ENCODE peak calls at places on chromosome 21, in five cellular contexts. A is body of pancreas, Q is left ventricle myocardium inferior, U is mesendoderm, T is GM23338. M is an unnamed sample. For H3K4me1, the result is how much of the 10 kb centered on the place peaks cover.

GRCh38 chr21:39004776-39005605 is 178.3 kb downstream of the PSMG1 start:
- DNase-seq in A (no peak), T (no peak), U (no peak), Q (peak), M (peak)

GRCh38 chr21:36104306-36105300 is 30.3 kb upstream of the CBR3 start:
- DNase-seq in T (peak), U (peak), A (peak), Q (peak), M (peak)

GRCh38 chr21:43318841-43319781 is 107.8 kb downstream of the SIK1 start:
- DNase-seq in A (no peak), T (no peak), Q (no peak), U (no peak), M (peak)

GRCh38 chr21:20459838-20460237 is 538.4 kb upstream of the NCAM2 start:
- DNase-seq in A (no peak), Q (no peak), U (no peak), T (no peak), M (no peak)

GRCh38 chr21:39155578-39155977 is 27.7 kb downstream of the PSMG1 start:
- DNase-seq in Q (no peak), U (no peak), T (no peak), A (no peak), M (no peak)

GRCh38 chr21:43985690-43986251 is 26.3 kb upstream of the TRAPPC10 start:
- DNase-seq in U (peak), A (no peak), T (peak), Q (no peak), M (no peak)

GRCh38 chr21:31476551-31477120 is 132.6 kb upstream of the TIAM1 start:
- DNase-seq in U (peak), T (no peak), A (no peak), Q (no peak), M (no peak)

GRCh38 chr21:43195131-43196021 is 26.6 kb downstream of the CRYAA start:
- DNase-seq in A (peak), U (no peak), Q (peak), T (no peak), M (peak)

GRCh38 chr21:28518620-28519019 is 474.1 kb downstream of the LTN1 start:
- DNase-seq in U (no peak), Q (no peak), T (no peak), A (no peak), M (no peak)

GRCh38 chr21:36918291-36918690 is 48.2 kb downstream of the HLCS start:
- DNase-seq in Q (no peak), T (no peak), U (no peak), A (no peak), M (no peak)

GRCh38 chr21:37370152-37371040 is 3.8 kb downstream of the DYRK1A start:
- DNase-seq in T (no peak), U (no peak), A (no peak), Q (no peak), M (no peak)

DNA sequence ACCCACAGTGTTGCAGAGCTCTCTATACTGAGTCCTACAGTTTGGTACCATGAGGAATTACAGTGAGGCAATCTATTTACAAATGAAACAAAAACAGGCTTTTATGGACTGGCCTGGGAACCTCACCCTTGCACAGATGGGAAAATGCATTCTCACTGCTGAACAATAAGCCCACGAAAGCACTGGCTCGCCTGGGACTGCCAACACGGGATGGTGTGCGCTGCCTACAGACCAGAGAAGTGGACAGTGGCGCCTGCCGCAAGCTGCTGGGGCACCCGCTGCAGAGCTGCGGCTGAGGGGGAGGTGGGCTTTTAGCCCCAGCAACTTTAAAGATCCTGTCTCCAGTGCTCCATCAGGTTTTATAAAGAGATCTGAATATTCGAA is 28.5 kb upstream of the ABCG1 start:
- DNase-seq in U (no peak), T (no peak), Q (no peak), A (no peak), M (no peak)
- H3K4me1 ChIP-seq in U (under half), T (under half), Q (under half), A (under half), M (under half)

GRCh38 chr21:17784604-17785402 is 34.4 kb downstream of the C21orf91 start:
- DNase-seq in T (no peak), Q (no peak), A (no peak), U (no peak), M (no peak)

GRCh38 chr21:17782051-17782450 is 37.1 kb downstream of the C21orf91 start:
- DNase-seq in T (peak), Q (no peak), U (no peak), A (no peak), M (no peak)

GRCh38 chr21:17781524-17781923 is 37.6 kb downstream of the C21orf91 start:
- DNase-seq in A (no peak), T (no peak), Q (no peak), U (peak), M (no peak)

GRCh38 chr21:17783816-17784598 is 35.1 kb downstream of the C21orf91 start:
- DNase-seq in T (no peak), Q (no peak), U (no peak), A (no peak), M (no peak)

GRCh38 chr21:17783003-17783402 is 36.2 kb downstream of the C21orf91 start:
- DNase-seq in U (no peak), A (no peak), T (no peak), Q (no peak), M (no peak)
- H3K27ac ChIP-seq in U (no peak), A (no peak), T (no peak), Q (no peak), M (no peak)

GRCh38 chr21:45291613-45292398 is 4.1 kb upstream of the POFUT2 start:
- DNase-seq in U (no peak), Q (no peak), A (peak), T (no peak), M (peak)
- H3K4me1 ChIP-seq in U (under half), Q (half or more), A (half or more), T (under half), M (under half)

GRCh38 chr21:25640671-25641292 is 1.7 kb downstream of the JAM2 start:
- DNase-seq in U (no peak), Q (no peak), A (no peak), T (no peak), M (no peak)
- H3K27ac ChIP-seq in U (no peak), Q (peak), A (no peak), T (no peak), M (no peak)

M was measured in right cardiac atrium.